ENCODE peak calls at places on chromosomes 11 and 22, in six cellular contexts. I is amniotic epithelial cell; X is thyroid gland; O is stimulated activated CD4-positive, alpha-beta T cell treated with anti-CD3 and anti-CD28 coated beads, Interleukin-12 subunit alpha, Interleukin-12 subunit beta, amount 100 ng/mL, for 4 hours; A is WERI-Rb-1; T is ELR. W is an unnamed sample.
A peak's percentile ranks its signal among the peaks of the same experiment; 100 is the strongest.

GRCh38 chr11:114310095-114310494 is 13.9 kb downstream of the NNMT start:
- DNase-seq in A (no peak), I (peak; percentile 36), X (no peak), O (no peak), T (no peak), W (no peak)

GRCh38 chr11:86818466-86819282 is 18.3 kb downstream of the PRSS23 start:
- DNase-seq in X (peak; percentile 9), I (peak; percentile 72), O (no peak), T (peak; percentile 89), A (no peak), W (no peak)

GRCh38 chr22:24162377-24162927 is 18.8 kb upstream of the SUSD2 start:
- DNase-seq in I (no peak), T (no peak), A (no peak), O (no peak), X (no peak), W (no peak)

GRCh38 chr11:537622-538430 is 499 bp downstream of the LRRC56 start:
- DNase-seq in I (no peak), O (no peak), A (no peak), X (no peak), T (no peak), W (no peak)

GRCh38 chr11:55457641-55458040 is 89.9 kb downstream of the OR4A15 start:
- DNase-seq in A (no peak), X (no peak), O (no peak), T (no peak), I (no peak), W (no peak)

GRCh38 chr11:124983674-124984511 is 29.9 kb downstream of the CCDC15 start:
- DNase-seq in X (no peak), A (no peak), I (no peak), T (no peak), O (no peak), W (no peak)

GRCh38 chr11:72807789-72808188 is 6.4 kb upstream of the ATG16L2 start:
- DNase-seq in T (no peak), A (no peak), I (no peak), O (no peak), X (no peak), W (no peak)

GRCh38 chr22:26985217-26985616 is 327.8 kb downstream of the MIAT start:
- DNase-seq in A (no peak), T (no peak), X (no peak), I (no peak), O (no peak), W (no peak)

GRCh38 chr11:85762226-85762625 is 48.7 kb downstream of the SYTL2 start:
- DNase-seq in A (no peak), O (no peak), X (no peak), T (peak; percentile 8), I (peak; percentile 19), W (no peak)